ENCODE peak calls at places on chromosomes 7 and 10, in six cellular contexts. X is osteocyte, T is RWPE2, S is fibroblast of pulmonary artery, W is epithelial cell of proximal tubule, G is astrocyte. M is an unnamed sample.

GRCh38 chr7:64638822-64639221 is 27.1 kb upstream of the ZNF107 start:
- DNase-seq in W (no peak), S (no peak), X (no peak), T (no peak), G (no peak), M (no peak)

GRCh38 chr7:64849250-64849923 is 53.7 kb upstream of the ZNF273 start:
- DNase-seq in G (peak), X (no peak), S (no peak), T (peak), W (no peak), M (no peak)

GRCh38 chr7:57438244-57438643 is 11.7 kb upstream of the ZNF716 start:
- DNase-seq in G (no peak), S (no peak), W (no peak), X (no peak), T (no peak), M (no peak)

GRCh38 chr7:98157761-98158160 is 51.1 kb downstream of the LMTK2 start:
- DNase-seq in S (no peak), W (no peak), X (no peak), T (no peak), G (no peak), M (no peak)

GRCh38 chr10:70272925-70273316 is 10.9 kb downstream of the NPFFR1 start:
- DNase-seq in S (peak), X (no peak), W (no peak), T (no peak), G (no peak), M (no peak)

GRCh38 chr10:93072225-93072712 is 1.4 kb upstream of the CYP26A1 start:
- DNase-seq in X (no peak), G (no peak), T (no peak), S (no peak), W (no peak), M (no peak)

GRCh38 chr10:48236199-48236621 is 38.3 kb downstream of the FRMPD2 start:
- DNase-seq in X (no peak), S (no peak), W (no peak), G (no peak), T (no peak), M (no peak)

GRCh38 chr10:80513106-80513505 is 24.6 kb upstream of the SH2D4B start:
- DNase-seq in X (no peak), W (no peak), G (no peak), S (no peak), T (peak), M (no peak)

GRCh38 chr10:102152545-102152890 is 329 bp downstream of the NOLC1 start:
- DNase-seq in X (no peak), T (no peak), G (no peak), S (peak), W (no peak), M (no peak)

GRCh38 chr7:98238076-98238475 is 14.0 kb downstream of the TECPR1 start:
- DNase-seq in S (no peak), W (no peak), X (no peak), T (no peak), G (no peak), M (no peak)

GRCh38 chr10:52961298-52961697 is 188.7 kb upstream of the MBL2 start:
- DNase-seq in T (no peak), X (no peak), G (no peak), W (no peak), S (no peak), M (no peak)

GRCh38 chr7:2926898-2927405 is 82.8 kb upstream of the GNA12 start:
- DNase-seq in W (no peak), T (peak), S (no peak), X (peak), G (no peak), M (no peak)

GRCh38 chr7:158814637-158815036 is 14.7 kb downstream of the ESYT2 start:
- DNase-seq in X (no peak), S (peak), G (no peak), T (no peak), W (no peak), M (no peak)

GRCh38 chr10:119688033-119688508 is 36.9 kb downstream of the BAG3 start:
- DNase-seq in X (no peak), W (no peak), G (no peak), S (no peak), T (no peak), M (no peak)

GRCh38 chr7:272631-273030 is 17.3 kb upstream of the FOXL3 start:
- DNase-seq in S (no peak), T (peak), G (no peak), W (no peak), X (no peak), M (no peak)

GRCh38 chr7:86814980-86815379 is 171.3 kb downstream of the GRM3 start:
- DNase-seq in W (no peak), S (peak), T (no peak), G (no peak), X (no peak), M (no peak)

GRCh38 chr7:15832996-15833395 is 146.5 kb upstream of the MEOX2 start:
- DNase-seq in X (no peak), T (no peak), S (peak), G (no peak), W (no peak), M (no peak)

GRCh38 chr7:68613405-68613804 is 984.9 kb upstream of the AUTS2 start:
- DNase-seq in T (no peak), X (no peak), G (peak), S (no peak), W (no peak), M (no peak)

GRCh38 chr10:69624245-69624786 is 5.7 kb upstream of the FAM241B start:
- DNase-seq in W (no peak), G (no peak), X (no peak), T (no peak), S (no peak), M (no peak)

GRCh38 chr10:130301026-130301892 is 165.1 kb downstream of the GLRX3 start:
- DNase-seq in T (peak), X (peak), S (peak), G (no peak), W (no peak), M (peak)

GRCh38 chr7:55534916-55535636 is 37.2 kb downstream of the VOPP1 start:
- DNase-seq in S (no peak), T (no peak), W (no peak), G (no peak), X (no peak), M (no peak)

GRCh38 chr7:155542276-155542675 is 4.1 kb downstream of the CNPY1 start:
- DNase-seq in W (no peak), S (no peak), G (no peak), T (no peak), X (no peak), M (no peak)

GRCh38 chr10:103660364-103661197 is 167.1 kb downstream of the NEURL1 start:
- DNase-seq in G (no peak), W (no peak), S (peak), X (no peak), T (no peak), M (peak)

GRCh38 chr10:43202224-43202656 is 64.0 kb downstream of the CSGALNACT2 start:
- DNase-seq in S (peak), X (no peak), G (no peak), T (no peak), W (no peak), M (peak)
- TF ChIP-seq CTCF in S (peak), X (peak), G (peak), T (peak), W (peak), M (no peak)

GRCh38 chr7:143405671-143406352 is 2.8 kb downstream of the EPHA1 start:
- DNase-seq in T (no peak), X (no peak), S (no peak), W (no peak), G (no peak), M (no peak)

GRCh38 chr7:143408247-143408685 is 390 bp downstream of the EPHA1 start:
- DNase-seq in T (no peak), W (no peak), S (no peak), X (no peak), G (no peak), M (no peak)

GRCh38 chr7:143410523-143411004 is 1.9 kb upstream of the EPHA1 start:
- DNase-seq in T (no peak), W (no peak), S (peak), G (peak), X (no peak), M (no peak)

GRCh38 chr7:143407296-143408246 is 1.1 kb downstream of the EPHA1 start:
- DNase-seq in G (no peak), T (no peak), S (no peak), W (no peak), X (no peak), M (no peak)

DNA sequence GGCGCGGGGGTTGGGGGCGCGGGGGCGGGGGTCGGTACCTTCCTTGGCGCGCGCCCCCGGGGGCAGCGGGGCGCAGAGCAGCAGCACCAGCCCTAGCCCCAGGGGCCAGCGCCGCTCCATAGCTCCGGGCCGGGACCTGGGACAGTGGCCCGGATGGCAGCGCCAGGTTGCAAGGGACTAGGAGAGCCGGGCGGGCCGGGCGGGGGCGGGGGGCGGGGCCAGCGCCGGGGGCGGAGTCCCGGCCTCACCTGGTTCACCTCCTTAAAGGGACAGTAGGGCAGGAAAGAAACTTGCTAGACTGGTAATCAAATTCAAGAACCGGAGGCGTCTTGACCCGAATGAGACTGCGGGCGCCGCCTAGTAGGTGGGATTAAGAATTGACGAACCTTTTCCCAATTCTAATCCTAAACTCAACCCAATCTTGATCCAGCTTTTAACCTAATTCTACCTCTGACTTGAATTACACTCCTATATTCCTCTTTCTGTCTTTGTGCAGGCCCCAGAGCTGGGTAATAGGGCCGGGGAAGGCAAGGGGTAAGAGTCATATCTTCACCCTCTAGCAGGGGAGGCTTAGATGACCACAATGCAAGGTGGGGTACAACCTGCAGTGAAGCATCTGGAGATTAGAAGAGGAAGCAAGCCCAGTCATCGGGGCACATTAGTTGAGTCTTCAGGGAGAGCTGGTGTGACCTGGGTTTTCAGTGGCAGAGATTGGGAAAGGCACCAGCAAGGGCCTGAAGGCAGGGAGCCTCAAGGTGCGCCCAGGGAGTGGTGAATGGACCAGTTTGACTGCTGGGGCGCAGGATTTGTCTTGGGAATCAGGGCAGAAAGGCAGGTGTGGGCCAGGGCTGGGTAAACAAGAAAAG is at the start of gene EPHA1:
- DNase-seq in G (no peak), S (no peak), X (no peak), T (no peak), W (no peak), M (no peak)
- TF ChIP-seq CTCF in G (no peak), S (peak), X (peak), T (peak), W (peak), M (no peak)

GRCh38 chr10:43785252-43785651 is 136.6 kb upstream of the ZNF32 start:
- DNase-seq in G (no peak), S (peak), W (no peak), T (no peak), X (no peak), M (no peak)
- TF ChIP-seq CTCF in G (no peak), S (peak), W (peak), T (peak), X (peak), M (no peak)

GRCh38 chr10:34956756-34957155 is 133.4 kb downstream of the CUL2 start:
- DNase-seq in X (no peak), G (no peak), S (no peak), W (no peak), T (no peak), M (no peak)
- TF ChIP-seq CTCF in X (no peak), G (no peak), S (no peak), W (peak), T (no peak), M (no peak)

GRCh38 chr10:79430946-79431345 is 14.5 kb downstream of the ZCCHC24 start:
- DNase-seq in S (no peak), G (no peak), T (no peak), X (no peak), W (no peak), M (no peak)
- TF ChIP-seq CTCF in S (no peak), G (no peak), T (no peak), X (no peak), W (no peak), M (no peak)

GRCh38 chr7:75969182-75969581 is 25.2 kb downstream of the TMEM120A start:
- DNase-seq in X (no peak), S (no peak), W (no peak), G (no peak), T (no peak), M (no peak)

GRCh38 chr7:75968561-75969001 is 25.8 kb downstream of the TMEM120A start:
- DNase-seq in X (no peak), S (no peak), T (no peak), W (no peak), G (no peak), M (no peak)

GRCh38 chr7:75971309-75971960 is 23.0 kb downstream of the TMEM120A start:
- DNase-seq in T (no peak), S (no peak), G (no peak), W (no peak), X (no peak), M (no peak)

GRCh38 chr7:75969704-75970498 is 24.5 kb downstream of the TMEM120A start:
- DNase-seq in G (no peak), S (no peak), X (no peak), T (no peak), W (no peak), M (no peak)

GRCh38 chr7:75971961-75972763 is 22.2 kb downstream of the TMEM120A start:
- DNase-seq in X (no peak), T (no peak), S (peak), W (no peak), G (no peak), M (no peak)
- TF ChIP-seq CTCF in X (no peak), T (no peak), S (no peak), W (no peak), G (peak), M (no peak)

GRCh38 chr7:92693519-92693918 is 103.3 kb upstream of the FAM133B start:
- DNase-seq in X (no peak), G (no peak), S (no peak), T (no peak), W (no peak), M (no peak)

GRCh38 chr7:92696584-92696983 is 106.4 kb upstream of the FAM133B start:
- DNase-seq in S (no peak), W (no peak), G (no peak), X (no peak), T (no peak), M (no peak)

GRCh38 chr7:92695308-92696261 is 105.4 kb upstream of the FAM133B start:
- DNase-seq in T (no peak), W (peak), X (no peak), S (peak), G (peak), M (no peak)

GRCh38 chr7:92694211-92694610 is 104.0 kb upstream of the FAM133B start:
- DNase-seq in T (no peak), X (no peak), S (no peak), G (no peak), W (no peak), M (no peak)

DNA sequence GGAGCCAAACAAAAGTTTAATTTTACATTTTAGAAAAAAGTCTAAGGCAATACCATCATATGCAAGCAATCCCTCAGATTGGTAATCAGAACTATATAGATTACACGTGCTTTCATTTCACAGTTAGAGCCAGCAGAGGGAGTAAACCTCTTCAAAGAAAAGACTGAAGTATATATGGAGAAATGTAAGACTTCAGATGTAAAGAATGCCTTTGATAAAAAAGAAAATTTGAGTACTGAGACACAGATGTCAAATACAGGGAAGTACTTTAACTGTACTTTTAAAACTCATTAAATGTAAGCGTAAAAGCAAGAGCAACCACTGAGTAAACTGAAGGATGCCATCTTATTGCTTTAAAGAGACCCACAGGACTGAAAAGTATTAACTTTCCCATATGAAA is 101.4 kb upstream of the FAM133B start:
- DNase-seq in T (no peak), X (no peak), G (peak), W (no peak), S (peak), M (no peak)
- TF ChIP-seq CTCF in T (peak), X (peak), G (peak), W (peak), S (peak), M (no peak)